ENCODE peak calls at places on chromosomes 3 and 15, in eight cellular contexts. D, L, P, N, F, H, K and O are unnamed samples. For H3K4me1 and H3K36me3, the result is how much of the 10 kb centered on the place peaks cover.

GRCh38 chr3:23017800-23018199 is 185.3 kb upstream of the UBE2E2 start:
- DNase-seq in D (no peak), P (no peak), F (peak), N (peak), K (no peak), H (peak), L (no peak), O (no peak)

GRCh38 chr15:91611924-91612323 is 241.6 kb upstream of the SLCO3A1 start:
- DNase-seq in P (no peak), H (no peak), D (no peak), N (no peak), F (no peak), K (no peak), L (no peak), O (no peak)

GRCh38 chr3:19149388-19149787 is 1.1 kb downstream of the KCNH8 start:
- DNase-seq in P (peak), L (no peak), N (peak), F (peak), K (no peak), D (no peak), H (peak), O (no peak)

GRCh38 chr3:42698216-42698910 is 4.2 kb downstream of the HHATL start:
- DNase-seq in P (no peak), F (no peak), D (no peak), N (no peak), L (peak), H (no peak), K (no peak), O (no peak)

GRCh38 chr3:151976211-151977050 is 103.0 kb downstream of the SUCNR1 start:
- DNase-seq in F (peak), D (no peak), L (no peak), N (peak), H (peak), K (no peak), P (no peak), O (no peak)

GRCh38 chr3:60282840-60283239 is 968.4 kb downstream of the FHIT start:
- DNase-seq in L (no peak), N (no peak), H (no peak), K (no peak), F (no peak), D (no peak), P (no peak), O (no peak)

GRCh38 chr15:31358957-31359721 is 32.5 kb downstream of the KLF13 start:
- DNase-seq in N (no peak), K (no peak), H (no peak), P (no peak), L (no peak), F (no peak), D (no peak), O (no peak)

GRCh38 chr15:32717290-32718081 is at the start of gene GREM1:
- DNase-seq in D (no peak), N (peak), F (no peak), P (no peak), H (peak), K (no peak), L (peak), O (no peak)

GRCh38 chr3:130393594-130393993 is 48.1 kb downstream of the COL6A5 start:
- DNase-seq in D (no peak), L (no peak), F (no peak), H (no peak), P (no peak), K (no peak), N (no peak), O (no peak)

GRCh38 chr15:79168922-79169322 is 78.3 kb upstream of the RASGRF1 start:
- DNase-seq in N (peak), P (peak), F (peak), D (no peak), H (peak), K (peak), L (no peak), O (no peak)

GRCh38 chr15:100689500-100689899 is 87.1 kb downstream of the ASB7 start:
- DNase-seq in L (no peak), N (no peak), D (no peak), F (no peak), H (no peak), P (no peak), K (no peak), O (no peak)

GRCh38 chr3:66407281-66408218 is 93.3 kb downstream of the LRIG1 start:
- DNase-seq in N (peak), K (no peak), L (peak), F (peak), P (peak), D (peak), H (peak), O (peak)

GRCh38 chr3:70342149-70342548 is 29.7 kb upstream of the MDFIC2 start:
- DNase-seq in F (no peak), P (no peak), L (no peak), D (no peak), H (no peak), N (no peak), K (no peak), O (no peak)

GRCh38 chr3:59774613-59775012 is 724.8 kb upstream of the CFAP20DC start:
- DNase-seq in P (no peak), D (no peak), K (no peak), F (peak), H (peak), N (peak), L (no peak), O (peak)

GRCh38 chr3:12303532-12303931 is 14.7 kb downstream of the PPARG start:
- DNase-seq in L (no peak), P (no peak), F (peak), N (peak), D (no peak), K (no peak), H (peak), O (no peak)

GRCh38 chr3:14832975-14833722 is 14.4 kb downstream of the FGD5 start:
- DNase-seq in P (no peak), K (no peak), N (no peak), H (no peak), L (no peak), D (no peak), F (no peak), O (no peak)

DNA sequence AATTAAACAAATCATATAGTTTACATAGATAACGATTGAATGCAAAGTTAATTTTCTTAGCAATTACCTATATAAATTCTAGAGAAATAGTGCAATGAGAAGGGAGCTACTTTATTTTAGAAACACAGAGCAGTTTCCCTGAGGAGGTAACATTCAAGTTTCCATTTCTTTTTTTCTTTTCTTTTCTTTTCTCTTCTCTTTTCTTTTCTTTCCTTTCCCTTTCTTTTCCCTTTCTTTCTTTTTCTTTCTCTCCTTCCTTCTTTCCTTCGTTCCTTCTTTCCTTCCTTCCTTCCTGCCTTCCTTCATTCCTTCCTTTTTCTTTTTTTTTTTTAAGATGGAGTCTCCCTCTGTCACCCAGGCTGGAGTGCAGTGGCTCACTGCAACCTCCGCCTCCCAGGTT is 417.3 kb downstream of the NLGN1 start:
- DNase-seq in L (no peak), D (no peak), H (no peak), N (no peak), K (no peak), P (no peak), F (no peak), O (no peak)
- H3K4me1 ChIP-seq in L (under half), D (under half), H (under half), N (under half), K (under half), P (under half), F (under half), O (under half)

GRCh38 chr3:36827133-36827532 is 62.8 kb upstream of the DCLK3 start:
- DNase-seq in D (no peak), P (no peak), L (no peak), H (no peak), K (no peak), N (peak), F (no peak), O (no peak)

GRCh38 chr3:36833160-36833814 is 68.9 kb upstream of the DCLK3 start:
- DNase-seq in N (no peak), F (no peak), P (no peak), H (no peak), K (no peak), D (no peak), L (no peak), O (no peak)

GRCh38 chr3:36837089-36837488 is 72.7 kb upstream of the DCLK3 start:
- DNase-seq in D (no peak), L (no peak), P (no peak), F (no peak), N (no peak), H (no peak), K (no peak), O (no peak)

DNA sequence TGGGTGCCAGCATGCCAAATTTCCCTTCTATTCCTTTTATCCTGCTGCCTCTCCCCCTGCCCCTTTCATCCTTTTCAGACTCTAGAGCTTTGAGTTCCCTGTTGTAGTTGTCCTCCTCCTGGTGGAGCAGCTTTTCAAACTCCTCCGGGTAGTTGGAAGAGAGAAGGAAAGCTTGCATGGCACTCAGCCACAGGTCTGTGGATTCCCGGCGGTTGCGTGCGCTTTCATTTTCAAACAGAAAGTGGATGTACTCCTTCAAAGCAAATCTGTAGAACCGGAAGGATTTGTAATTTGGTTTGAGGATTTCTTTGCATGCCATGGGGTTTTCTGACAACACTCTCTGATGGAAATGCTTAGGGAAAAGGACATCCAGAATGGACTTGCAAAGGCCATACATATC is 68.1 kb upstream of the DCLK3 start:
- DNase-seq in L (no peak), N (no peak), P (no peak), F (no peak), H (no peak), D (no peak), K (no peak), O (no peak)
- H3K36me3 ChIP-seq in L (under half), N (under half), P (under half), F (under half), H (under half), D (under half), K (under half), O (under half)

GRCh38 chr15:29819979-29820801 is 2.1 kb downstream of the TJP1 start:
- DNase-seq in F (no peak), N (no peak), L (no peak), H (no peak), K (no peak), P (no peak), D (no peak), O (no peak)
- H3K4me3 ChIP-seq in F (no peak), N (peak), L (peak), H (peak), K (peak), P (peak), D (peak), O (peak)

DNA sequence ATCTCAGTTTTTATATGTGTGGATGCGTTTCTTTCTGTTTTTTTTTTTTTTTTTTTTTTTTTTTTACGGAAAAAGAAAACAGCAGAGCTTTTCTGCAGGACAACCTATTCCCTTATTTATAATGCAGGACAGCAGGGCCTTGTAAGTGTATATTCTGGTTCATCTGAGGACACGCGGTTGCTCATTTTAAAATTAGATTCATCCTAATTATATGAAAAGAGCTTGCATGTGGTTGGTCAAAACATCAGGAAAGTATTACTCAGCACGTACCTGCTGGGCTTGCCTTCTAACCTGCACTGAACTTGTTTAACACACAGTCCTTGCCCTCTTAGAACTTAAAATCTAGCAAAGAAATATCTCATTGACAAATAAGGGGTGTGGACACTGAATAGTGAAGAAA is 13.5 kb downstream of the THRB start:
- DNase-seq in K (no peak), N (no peak), H (no peak), D (no peak), P (no peak), L (no peak), F (no peak), O (no peak)
- H3K4me1 ChIP-seq in K (under half), N (under half), H (under half), D (half or more), P (under half), L (under half), F (under half), O (under half)

GRCh38 chr3:126456211-126456610 is 19.5 kb downstream of the ZXDC start:
- DNase-seq in L (peak), N (no peak), K (peak), P (no peak), H (no peak), F (no peak), D (no peak), O (peak)
- H3K36me3 ChIP-seq in L (under half), N (under half), K (half or more), P (half or more), H (half or more), F (under half), D (half or more), O (under half)